ENCODE peak calls at places on chromosomes 7 and 10, in five cellular contexts. O is Ammon's horn, M is mesendoderm, I is GM23248, Y is adipocyte. S is an unnamed sample.

GRCh38 chr7:2719007-2719406 is 31.0 kb downstream of the AMZ1 start:
- DNase-seq in O (no peak), M (peak), I (peak), Y (peak), S (peak)

GRCh38 chr10:50152792-50153272 is 85.1 kb downstream of the WASHC2A start:
- DNase-seq in O (no peak), M (peak), I (peak), Y (no peak), S (no peak)

GRCh38 chr7:85483205-85483604 is 296.3 kb upstream of the SEMA3D start:
- DNase-seq in O (no peak), M (no peak), I (peak), Y (peak), S (no peak)

GRCh38 chr7:129780257-129781127 is 169.0 kb downstream of the NRF1 start:
- DNase-seq in O (no peak), M (peak), I (peak), Y (no peak), S (no peak)

GRCh38 chr7:29871787-29872398 is 65.6 kb downstream of the WIPF3 start:
- DNase-seq in O (no peak), M (no peak), I (peak), Y (peak), S (no peak)

GRCh38 chr7:91800389-91800788 is 80.1 kb downstream of the MTERF1 start:
- DNase-seq in O (no peak), M (no peak), I (no peak), Y (no peak), S (no peak)

GRCh38 chr7:37076668-37077067 is 352.4 kb upstream of the AOAH start:
- DNase-seq in O (no peak), M (peak), I (no peak), Y (no peak), S (no peak)

GRCh38 chr10:34018129-34018528 is 683.7 kb upstream of the NRP1 start:
- DNase-seq in O (no peak), M (no peak), I (peak), Y (no peak), S (no peak)

GRCh38 chr10:114779803-114780609 is 41.6 kb upstream of the FHIP2A start:
- DNase-seq in O (no peak), M (peak), I (peak), Y (peak), S (no peak)

GRCh38 chr7:111827863-111828504 is 265.7 kb upstream of the IMMP2L start:
- DNase-seq in O (no peak), M (no peak), I (peak), Y (peak), S (no peak)

GRCh38 chr10:45444022-45444421 is 70.0 kb downstream of the ALOX5 start:
- DNase-seq in O (no peak), M (no peak), I (no peak), Y (no peak), S (no peak)

GRCh38 chr10:74823791-74824183 is 2.6 kb upstream of the KAT6B start:
- DNase-seq in O (no peak), M (no peak), I (no peak), Y (peak), S (no peak)

GRCh38 chr10:36989233-36989632 is 136.2 kb upstream of the ANKRD30A start:
- DNase-seq in O (no peak), M (no peak), I (no peak), Y (no peak), S (no peak)

S was measured in cerebellum.